ENCODE peak calls at places on chromosomes 6 and 20, in seven cellular contexts. C, Z, A, X, F, P and G are unnamed samples.

GRCh38 chr6:122082370-122082769 is 317.1 kb upstream of the HSF2 start:
- DNase-seq in P (no peak), F (no peak), Z (no peak), X (no peak), A (no peak), C (no peak), G (no peak)

GRCh38 chr6:62803094-62803493 is 408.2 kb upstream of the FKBP1C start:
- DNase-seq in A (no peak), Z (no peak), X (no peak), C (no peak), P (no peak), F (no peak), G (no peak)

GRCh38 chr20:61940491-61940890 is 125.2 kb downstream of the TAF4 start:
- DNase-seq in F (no peak), X (no peak), P (no peak), Z (no peak), C (no peak), A (no peak), G (no peak)

GRCh38 chr6:37524025-37524647 is 24.4 kb upstream of the CCDC167 start:
- DNase-seq in A (no peak), Z (no peak), P (no peak), F (no peak), X (no peak), C (no peak), G (no peak)

GRCh38 chr6:37628611-37629320 is 68.9 kb downstream of the MDGA1 start:
- DNase-seq in C (peak), A (no peak), P (no peak), X (no peak), F (no peak), Z (no peak), G (no peak)

GRCh38 chr6:17816921-17817611 is 110.3 kb upstream of the NUP153 start:
- DNase-seq in X (no peak), F (no peak), P (no peak), A (no peak), C (peak), Z (no peak), G (no peak)

GRCh38 chr6:116410945-116411623 is 40.3 kb downstream of the DSE start:
- DNase-seq in X (no peak), P (no peak), F (no peak), Z (no peak), C (peak), A (no peak), G (peak)

GRCh38 chr6:156832166-156832743 is 55.1 kb downstream of the ARID1B start:
- DNase-seq in Z (no peak), F (peak), C (peak), A (no peak), P (no peak), X (no peak), G (peak)

GRCh38 chr6:6790891-6791290 is 202.4 kb downstream of the LY86 start:
- DNase-seq in Z (no peak), F (peak), A (no peak), C (no peak), X (no peak), P (no peak), G (no peak)

GRCh38 chr20:32445539-32446273 is 87.6 kb downstream of the ASXL1 start:
- DNase-seq in X (no peak), F (no peak), A (no peak), P (no peak), Z (no peak), C (no peak), G (peak)

GRCh38 chr20:51602131-51602530 is 59.6 kb upstream of the NFATC2 start:
- DNase-seq in Z (no peak), C (no peak), X (no peak), F (no peak), P (no peak), A (no peak), G (no peak)

GRCh38 chr6:116975600-116975999 is 98.6 kb downstream of the RFX6 start:
- DNase-seq in C (no peak), X (no peak), A (no peak), F (no peak), P (no peak), Z (no peak), G (no peak)

GRCh38 chr6:10307476-10307875 is 107.4 kb downstream of the TFAP2A start:
- DNase-seq in P (no peak), X (no peak), A (no peak), Z (no peak), C (no peak), F (no peak), G (no peak)

GRCh38 chr6:3822747-3823445 is 26.3 kb upstream of the FAM50B start:
- DNase-seq in A (no peak), F (no peak), C (peak), Z (no peak), P (no peak), X (no peak), G (no peak)

GRCh38 chr6:11637266-11637665 is 99.7 kb downstream of the TMEM170B start:
- DNase-seq in Z (no peak), F (no peak), A (no peak), C (no peak), X (no peak), P (no peak), G (no peak)

GRCh38 chr20:45842169-45842812 is 8.7 kb downstream of the SNX21 start:
- DNase-seq in A (no peak), C (peak), P (no peak), X (peak), F (no peak), Z (no peak), G (no peak)